ENCODE peak calls at places on chromosome 14, in nine cellular contexts. Y is stimulated activated effector memory CD8-positive, alpha-beta T cell treated with anti-CD3 and anti-CD28 coated beads, Interleukin-12 subunit alpha, Interleukin-12 subunit beta, amount 100 ng/mL, for 72 hours; P is aorta; O is AG09309; S is HCT116; V is activated CD4-positive, alpha-beta T cell treated with anti-CD3 and anti-CD28 coated beads for 36 hours; M is activated T-helper 1 cell treated with anti-CD3 and anti-CD28 coated beads, Interleukin-12 subunit alpha, Interleukin-12 subunit beta, Interleukin-2, Interleukin-4 antibody, amounts not matched to agents 30 ng/mL and 10 ng/mL and 1 ng/mL, durations not matched to agents 14 hours and 24 hours and 36 hours; X is left colon; U is pancreas. B is an unnamed sample.

GRCh38 chr14:36505193-36505815 is 14.7 kb downstream of the NKX2-1 start:
- DNase-seq in Y (no peak), P (no peak), O (no peak), S (no peak), V (peak), M (no peak), X (no peak), U (no peak), B (no peak)

GRCh38 chr14:81435578-81436295 is 35.6 kb upstream of the STON2 start:
- DNase-seq in Y (peak), P (peak), O (no peak), S (no peak), V (peak), M (no peak), X (no peak), U (peak), B (peak)

GRCh38 chr14:95660550-95661515 is 25.4 kb upstream of the TCL1B start:
- DNase-seq in Y (no peak), P (no peak), O (no peak), S (no peak), V (no peak), M (no peak), X (no peak), U (no peak), B (no peak)

GRCh38 chr14:55097894-55098560 is 31.0 kb upstream of the LGALS3 start:
- DNase-seq in Y (peak), P (no peak), O (no peak), S (no peak), V (peak), M (peak), X (peak), U (no peak), B (no peak)

GRCh38 chr14:101465795-101466448 is 95.4 kb upstream of the DIO3 start:
- DNase-seq in Y (no peak), P (no peak), O (no peak), S (no peak), V (no peak), M (no peak), X (no peak), U (no peak), B (no peak)

GRCh38 chr14:87034680-87035079 is 958.3 kb downstream of the GALC start:
- DNase-seq in Y (no peak), P (no peak), O (no peak), S (no peak), V (no peak), M (no peak), X (no peak), U (no peak), B (no peak)

GRCh38 chr14:76666746-76667145 is 94.5 kb upstream of the VASH1 start:
- DNase-seq in Y (no peak), P (no peak), O (no peak), S (no peak), V (no peak), M (no peak), X (no peak), U (no peak), B (no peak)

GRCh38 chr14:67942311-67942710 is 122.7 kb downstream of the RAD51B start:
- DNase-seq in Y (no peak), P (no peak), O (no peak), S (no peak), V (no peak), M (no peak), X (no peak), U (no peak), B (no peak)

GRCh38 chr14:66240112-66240511 is 246.1 kb upstream of the CCDC196 start:
- DNase-seq in Y (no peak), P (no peak), O (no peak), S (no peak), V (no peak), M (no peak), X (no peak), U (no peak), B (no peak)

GRCh38 chr14:61438860-61439765 is 117.7 kb downstream of the PRKCH start:
- DNase-seq in Y (no peak), P (no peak), O (peak), S (no peak), V (peak), M (no peak), X (peak), U (peak), B (no peak)